ENCODE peak calls at places on chromosome 2, in ten cellular contexts. Z, Q, G, R, X, Y, M, O, T and B are unnamed samples.

GRCh38 chr2:218074031-218074430 is 5.0 kb downstream of the RUFY4 start:
- DNase-seq in Z (peak; percentile 52), Q (no peak), G (peak; percentile 22), R (no peak), X (no peak), Y (no peak), M (no peak), O (peak; percentile 66), T (no peak), B (peak; percentile 30)

GRCh38 chr2:31483246-31483645 is 68.7 kb upstream of the XDH start:
- DNase-seq in Z (no peak), Q (no peak), G (no peak), R (no peak), X (no peak), Y (no peak), M (no peak), O (no peak), T (no peak), B (no peak)

GRCh38 chr2:224058048-224058775 is 19.1 kb upstream of the SERPINE2 start:
- DNase-seq in Z (no peak), Q (no peak), G (no peak), R (no peak), X (no peak), Y (peak; percentile 26), M (no peak), O (no peak), T (no peak), B (no peak)

GRCh38 chr2:29317077-29317517 is 201.9 kb downstream of the CLIP4 start:
- DNase-seq in Z (peak; percentile 88), Q (no peak), G (no peak), R (no peak), X (no peak), Y (no peak), M (no peak), O (no peak), T (no peak), B (no peak)

GRCh38 chr2:134145519-134145918 is 108.4 kb upstream of the MGAT5 start:
- DNase-seq in Z (no peak), Q (no peak), G (no peak), R (no peak), X (no peak), Y (no peak), M (no peak), O (no peak), T (no peak), B (no peak)

GRCh38 chr2:168241208-168241607 is 6.2 kb downstream of the STK39 start:
- DNase-seq in Z (no peak), Q (no peak), G (no peak), R (no peak), X (no peak), Y (peak; percentile 14), M (no peak), O (no peak), T (no peak), B (no peak)

GRCh38 chr2:88831792-88832248 is 140.3 kb downstream of the RPIA start:
- DNase-seq in Z (peak; percentile 77), Q (peak; percentile 5), G (peak; percentile 70), R (no peak), X (no peak), Y (peak; percentile 54), M (no peak), O (peak; percentile 77), T (no peak), B (peak; percentile 98)

GRCh38 chr2:149125031-149125725 is 86.7 kb downstream of the LYPD6B start:
- DNase-seq in Z (no peak), Q (no peak), G (no peak), R (no peak), X (no peak), Y (no peak), M (no peak), O (no peak), T (peak; percentile 67), B (no peak)

GRCh38 chr2:86764661-86765307 is 25.9 kb downstream of the CD8A start:
- DNase-seq in Z (peak; percentile 67), Q (peak; percentile 56), G (peak; percentile 33), R (no peak), X (no peak), Y (no peak), M (no peak), O (peak; percentile 52), T (no peak), B (peak; percentile 51)

GRCh38 chr2:20196053-20196880 is 28.7 kb downstream of the SDC1 start:
- DNase-seq in Z (no peak), Q (no peak), G (no peak), R (no peak), X (no peak), Y (no peak), M (no peak), O (no peak), T (no peak), B (no peak)